ENCODE peak calls at places on chromosomes 11 and 22, in seven cellular contexts. A is CD8-positive, alpha-beta memory T cell; U is DMS 273 treated with DMSO at 0.1 percent for 48 hours; W is DMS153; S is GM13976; V is heart right ventricle; Q is cardiac fibroblast. K is an unnamed sample.

GRCh38 chr11:8003187-8003586 is 16.1 kb downstream of the EIF3F start:
- DNase-seq in A (no peak), U (no peak), W (no peak), S (no peak), V (no peak), Q (no peak), K (no peak)

GRCh38 chr11:1283906-1284305 is 25.5 kb downstream of the TOLLIP start:
- DNase-seq in A (no peak), U (no peak), W (no peak), S (no peak), V (no peak), Q (no peak), K (no peak)

GRCh38 chr11:80082386-80082785 is 641.6 kb upstream of the TENM4 start:
- DNase-seq in A (no peak), U (no peak), W (no peak), S (no peak), V (no peak), Q (no peak), K (no peak)

GRCh38 chr11:115499241-115499799 is 4.9 kb downstream of the CADM1 start:
- DNase-seq in A (no peak), U (no peak), W (no peak), S (no peak), V (no peak), Q (no peak), K (no peak)

GRCh38 chr11:14905104-14906033 is 13.3 kb upstream of the CYP2R1 start:
- DNase-seq in A (peak; percentile 78), U (no peak), W (no peak), S (peak; percentile 80), V (peak; percentile 36), Q (peak; percentile 31), K (peak; percentile 19)

GRCh38 chr22:30470655-30471054 is 1.2 kb downstream of the SEC14L3 start:
- DNase-seq in A (no peak), U (no peak), W (no peak), S (no peak), V (no peak), Q (no peak), K (no peak)

GRCh38 chr11:66371627-66372415 is at the start of gene SLC29A2:
- DNase-seq in A (peak; percentile 74), U (peak; percentile 58), W (peak; percentile 87), S (peak; percentile 94), V (peak; percentile 54), Q (no peak), K (peak; percentile 87)

GRCh38 chr11:74634537-74634936 is 42.2 kb downstream of the POLD3 start:
- DNase-seq in A (no peak), U (peak; percentile 1), W (no peak), S (no peak), V (no peak), Q (peak; percentile 81), K (no peak)

GRCh38 chr11:41099654-41100053 is 359.8 kb downstream of the LRRC4C start:
- DNase-seq in A (no peak), U (no peak), W (no peak), S (no peak), V (no peak), Q (no peak), K (no peak)

GRCh38 chr11:120404495-120404894 is 68.3 kb downstream of the ARHGEF12 start:
- DNase-seq in A (no peak), U (no peak), W (no peak), S (no peak), V (peak; percentile 43), Q (no peak), K (no peak)

GRCh38 chr22:35191412-35191811 is 65.9 kb upstream of the HMGXB4 start:
- DNase-seq in A (no peak), U (no peak), W (no peak), S (no peak), V (no peak), Q (peak; percentile 17), K (no peak)

GRCh38 chr11:292211-293121 is 3.5 kb downstream of the PGGHG start:
- DNase-seq in A (no peak), U (no peak), W (no peak), S (no peak), V (no peak), Q (no peak), K (no peak)

GRCh38 chr11:29328961-29329441 is 687.8 kb downstream of the KCNA4 start:
- DNase-seq in A (no peak), U (no peak), W (peak; percentile 25), S (peak; percentile 32), V (no peak), Q (peak; percentile 88), K (no peak)

GRCh38 chr11:129792663-129793062 is 23.0 kb upstream of the TMEM45B start:
- DNase-seq in A (no peak), U (no peak), W (no peak), S (no peak), V (no peak), Q (no peak), K (no peak)

GRCh38 chr11:26331911-26332571 is at the start of gene ANO3:
- DNase-seq in A (no peak), U (peak; percentile 62), W (peak; percentile 26), S (peak; percentile 67), V (peak; percentile 8), Q (peak; percentile 86), K (peak; percentile 18)

GRCh38 chr11:128190312-128190711 is 397.0 kb downstream of the ETS1 start:
- DNase-seq in A (peak; percentile 75), U (no peak), W (no peak), S (no peak), V (no peak), Q (no peak), K (no peak)

GRCh38 chr22:28980326-28980725 is 81.3 kb downstream of the C22orf31 start:
- DNase-seq in A (no peak), U (no peak), W (no peak), S (no peak), V (no peak), Q (no peak), K (no peak)

GRCh38 chr11:416051-416756 is 1.4 kb upstream of the SIGIRR start:
- DNase-seq in A (no peak), U (no peak), W (no peak), S (no peak), V (no peak), Q (no peak), K (no peak)

GRCh38 chr22:45787770-45788169 is 116.1 kb downstream of the ATXN10 start:
- DNase-seq in A (no peak), U (no peak), W (no peak), S (no peak), V (no peak), Q (no peak), K (no peak)

GRCh38 chr11:42066113-42066512 is 606.7 kb upstream of the LRRC4C start:
- DNase-seq in A (no peak), U (no peak), W (no peak), S (no peak), V (no peak), Q (peak; percentile 64), K (peak; percentile 19)

GRCh38 chr11:98365185-98365584 is 655.6 kb upstream of the CNTN5 start:
- DNase-seq in A (no peak), U (no peak), W (no peak), S (no peak), V (no peak), Q (peak; percentile 8), K (no peak)

GRCh38 chr11:94557992-94558391 is 9.2 kb upstream of the PIWIL4 start:
- DNase-seq in A (no peak), U (no peak), W (no peak), S (no peak), V (no peak), Q (peak; percentile 42), K (no peak)

GRCh38 chr22:33162196-33162595 is 104.0 kb upstream of the SYN3 start:
- DNase-seq in A (no peak), U (no peak), W (no peak), S (no peak), V (no peak), Q (no peak), K (no peak)

GRCh38 chr11:10930224-10930960 is 72.5 kb upstream of the ZBED5 start:
- DNase-seq in A (peak; percentile 26), U (no peak), W (no peak), S (peak; percentile 51), V (no peak), Q (peak; percentile 37), K (no peak)

GRCh38 chr22:27654536-27655445 is 146.8 kb downstream of the MN1 start:
- DNase-seq in A (no peak), U (no peak), W (no peak), S (no peak), V (no peak), Q (no peak), K (peak; percentile 54)

GRCh38 chr11:2138075-2138435 is 1.1 kb downstream of the IGF2 start:
- DNase-seq in A (no peak), U (no peak), W (no peak), S (no peak), V (no peak), Q (no peak), K (no peak)

GRCh38 chr11:134276396-134277175 is 407 bp downstream of the GLB1L3 start:
- DNase-seq in A (no peak), U (no peak), W (no peak), S (peak; percentile 49), V (no peak), Q (no peak), K (no peak)